ENCODE peak calls at places on chromosomes 2 and 18, in six cellular contexts. D is WTC11, Y is neural crest cell, Z is ascending aorta, P is lower lobe of right lung, X is choroid plexus epithelial cell. E is an unnamed sample.

GRCh38 chr2:143717532-143718168 is 588.4 kb downstream of the ARHGAP15 start:
- DNase-seq in Z (no peak), P (no peak), X (peak), Y (no peak), D (no peak), E (no peak)

GRCh38 chr2:230873670-230874401 is 9.1 kb downstream of the ITM2C start:
- DNase-seq in X (no peak), Z (no peak), Y (no peak), D (no peak), P (no peak), E (no peak)

GRCh38 chr2:241204490-241204889 is 16.0 kb downstream of the ANO7 start:
- DNase-seq in P (no peak), Z (no peak), Y (no peak), X (no peak), D (no peak), E (no peak)

GRCh38 chr2:59974051-59974766 is 579.2 kb downstream of the BCL11A start:
- DNase-seq in X (no peak), P (no peak), D (no peak), Z (no peak), Y (no peak), E (no peak)

GRCh38 chr18:3889803-3890202 is 439.8 kb downstream of the TGIF1 start:
- DNase-seq in D (no peak), X (peak), P (no peak), Z (no peak), Y (no peak), E (no peak)

GRCh38 chr2:171431677-171432167 is 2.1 kb downstream of the METTL8 start:
- DNase-seq in Z (no peak), X (no peak), Y (no peak), D (no peak), P (no peak), E (no peak)

GRCh38 chr2:54396107-54396506 is 60.0 kb upstream of the SPTBN1 start:
- DNase-seq in Y (no peak), P (no peak), D (no peak), Z (no peak), X (peak), E (no peak)

GRCh38 chr18:10297079-10297478 is 157.4 kb upstream of the APCDD1 start:
- DNase-seq in X (no peak), P (no peak), Z (no peak), D (no peak), Y (no peak), E (no peak)

GRCh38 chr2:96864343-96865091 is 5.4 kb downstream of the SEMA4C start:
- DNase-seq in X (no peak), Y (no peak), P (peak), Z (no peak), D (no peak), E (no peak)

GRCh38 chr2:94767336-94767735 is 103.9 kb upstream of the TEKT4 start:
- DNase-seq in D (no peak), P (no peak), Y (no peak), X (no peak), Z (no peak), E (no peak)

GRCh38 chr2:196245746-196246145 is 74.4 kb upstream of the STK17B start:
- DNase-seq in Y (no peak), Z (no peak), P (no peak), X (no peak), D (no peak), E (no peak)

GRCh38 chr2:98913916-98914712 is 21.9 kb downstream of the CRACDL start:
- DNase-seq in Y (no peak), X (no peak), D (no peak), P (peak), Z (no peak), E (no peak)

GRCh38 chr2:126866451-126866850 is 32.2 kb upstream of the TEX51 start:
- DNase-seq in X (no peak), P (no peak), Z (no peak), D (no peak), Y (no peak), E (no peak)

GRCh38 chr2:20137131-20137571 is 85.7 kb upstream of the LAPTM4A start:
- DNase-seq in D (no peak), Y (no peak), X (no peak), Z (no peak), P (no peak), E (no peak)

GRCh38 chr2:80302001-80302464 is 2.5 kb downstream of the LRRTM1 start:
- DNase-seq in X (no peak), Y (no peak), Z (no peak), P (no peak), D (no peak), E (no peak)

GRCh38 chr2:109218087-109218791 is 89.2 kb downstream of the SH3RF3 start:
- DNase-seq in D (no peak), X (no peak), Y (no peak), Z (no peak), P (no peak), E (no peak)

GRCh38 chr2:196551014-196551413 is 88.5 kb upstream of the CCDC150 start:
- DNase-seq in D (no peak), P (no peak), Y (no peak), X (no peak), Z (no peak), E (no peak)

GRCh38 chr2:161426788-161427412 is 10.8 kb downstream of the TBR1 start:
- DNase-seq in Y (peak), P (no peak), X (peak), D (peak), Z (no peak), E (peak)

GRCh38 chr18:7872569-7872968 is 305.5 kb downstream of the PTPRM start:
- DNase-seq in Y (no peak), P (no peak), Z (no peak), D (no peak), X (peak), E (no peak)

GRCh38 chr2:182540236-182540635 is 113.4 kb upstream of the PDE1A start:
- DNase-seq in X (peak), Z (no peak), Y (no peak), D (no peak), P (no peak), E (no peak)

GRCh38 chr2:102606353-102606752 is 13.0 kb upstream of the SLC9A2 start:
- DNase-seq in D (no peak), X (peak), Y (no peak), P (no peak), Z (no peak), E (no peak)

GRCh38 chr2:95349568-95350319 is 52.6 kb downstream of the KCNIP3 start:
- DNase-seq in P (no peak), D (no peak), Y (no peak), Z (no peak), X (no peak), E (no peak)

GRCh38 chr2:179486969-179487752 is 222.5 kb upstream of the SESTD1 start:
- DNase-seq in Z (no peak), Y (no peak), D (no peak), P (no peak), X (no peak), E (no peak)

GRCh38 chr2:108182489-108182888 is 57.3 kb upstream of the SULT1C3 start:
- DNase-seq in Y (peak), D (peak), Z (no peak), X (peak), P (no peak), E (no peak)
- TF ChIP-seq CTCF in Y (peak), D (no peak), Z (no peak), X (peak), P (no peak), E (no peak)

GRCh38 chr2:26745609-26746327 is 18.3 kb upstream of the SLC35F6 start:
- DNase-seq in Z (no peak), P (peak), X (peak), D (peak), Y (peak), E (peak)
- TF ChIP-seq CTCF in Z (peak), P (peak), X (peak), D (peak), Y (peak), E (peak)

GRCh38 chr2:236601306-236602202 is 31.9 kb downstream of the ACKR3 start:
- DNase-seq in Y (no peak), D (no peak), X (no peak), P (no peak), Z (no peak), E (no peak)

GRCh38 chr2:236597629-236598028 is 28.0 kb downstream of the ACKR3 start:
- DNase-seq in Z (no peak), P (no peak), D (no peak), X (no peak), Y (no peak), E (no peak)

GRCh38 chr2:236600892-236601291 is 31.3 kb downstream of the ACKR3 start:
- DNase-seq in P (no peak), Z (no peak), X (no peak), Y (no peak), D (no peak), E (no peak)

GRCh38 chr2:236600158-236600557 is 30.5 kb downstream of the ACKR3 start:
- DNase-seq in P (no peak), Y (no peak), D (no peak), Z (no peak), X (no peak), E (no peak)

DNA sequence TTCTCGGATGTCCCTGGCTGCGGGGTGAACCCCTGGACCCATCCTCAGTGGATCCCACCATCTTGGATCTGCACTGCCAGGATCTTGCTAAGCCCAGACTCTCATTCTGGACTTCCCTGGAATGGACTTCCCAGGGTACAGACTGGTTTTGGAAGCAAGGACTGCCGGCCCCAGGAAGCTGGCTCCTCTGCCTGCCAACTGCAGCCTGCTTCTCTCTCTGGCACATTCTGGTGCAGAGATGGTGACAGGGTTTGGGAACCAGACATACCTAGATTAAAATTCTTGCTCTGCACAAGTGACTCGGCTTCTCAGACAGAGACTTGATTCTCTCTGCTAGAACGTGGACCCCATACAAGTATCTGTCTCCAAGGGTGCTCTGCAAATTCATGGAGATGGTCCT is 29.4 kb downstream of the ACKR3 start:
- DNase-seq in Y (no peak), Z (no peak), P (no peak), D (no peak), X (no peak), E (no peak)
- TF ChIP-seq CTCF in Y (no peak), Z (no peak), P (no peak), D (no peak), X (no peak), E (no peak)

GRCh38 chr2:219430633-219431615 is 3.7 kb upstream of the SPEG start:
- DNase-seq in P (no peak), Y (no peak), D (no peak), Z (no peak), X (peak), E (no peak)
- TF ChIP-seq CTCF in P (no peak), Y (no peak), D (no peak), Z (peak), X (peak), E (no peak)